ENCODE peak calls at places on chromosomes 1 and 21, in four cellular contexts. C is GM12891, G is non-pigmented ciliary epithelial cell, M is NCI-H460. J is an unnamed sample.
A peak's percentile ranks its signal among the peaks of the same experiment; 100 is the strongest.

GRCh38 chr1:160076295-160076694 is 5.0 kb upstream of the KCNJ9 start:
- DNase-seq in C (no peak), G (no peak), M (no peak), J (no peak)

GRCh38 chr1:154446292-154446691 is 41.1 kb downstream of the IL6R start:
- DNase-seq in C (no peak), G (peak; percentile 59), M (no peak), J (no peak)

GRCh38 chr1:242890211-242890741 is 364.8 kb downstream of the CEP170 start:
- DNase-seq in C (no peak), G (no peak), M (no peak), J (no peak)

GRCh38 chr1:6181347-6181770 is 1.2 kb upstream of the CHD5 start:
- DNase-seq in C (no peak), G (no peak), M (no peak), J (no peak)

GRCh38 chr1:17841944-17842343 is 86.8 kb downstream of the ACTL8 start:
- DNase-seq in C (no peak), G (no peak), M (no peak), J (no peak)

GRCh38 chr1:116122955-116123757 is 12.0 kb downstream of the MAB21L3 start:
- DNase-seq in C (no peak), G (peak; percentile 56), M (no peak), J (no peak)

GRCh38 chr1:8109226-8109625 is 83.1 kb upstream of the ERRFI1 start:
- DNase-seq in C (no peak), G (no peak), M (no peak), J (no peak)

GRCh38 chr1:91732291-91732953 is 153.5 kb downstream of the TGFBR3 start:
- DNase-seq in C (no peak), G (peak; percentile 83), M (peak; percentile 20), J (no peak)

GRCh38 chr1:225700164-225700740 is 47.3 kb upstream of the ENAH start:
- DNase-seq in C (no peak), G (peak; percentile 98), M (peak; percentile 96), J (no peak)

GRCh38 chr1:12177999-12178441 is 11.2 kb downstream of the TNFRSF1B start:
- DNase-seq in C (no peak), G (peak; percentile 70), M (no peak), J (peak; percentile 94)

GRCh38 chr1:208312706-208313105 is 68.5 kb upstream of the PLXNA2 start:
- DNase-seq in C (no peak), G (no peak), M (no peak), J (no peak)

GRCh38 chr1:52733368-52733767 is 7.1 kb downstream of the ZYG11B start:
- DNase-seq in C (no peak), G (no peak), M (no peak), J (no peak)

GRCh38 chr1:10863916-10864315 is 67.5 kb upstream of the CASZ1 start:
- DNase-seq in C (no peak), G (no peak), M (no peak), J (no peak)

GRCh38 chr1:36975642-36976041 is 58.7 kb downstream of the GRIK3 start:
- DNase-seq in C (no peak), G (no peak), M (no peak), J (no peak)

GRCh38 chr1:27600500-27601175 is 3.3 kb downstream of the AHDC1 start:
- DNase-seq in C (no peak), G (no peak), M (no peak), J (no peak)

GRCh38 chr21:15423676-15424445 is 305.9 kb upstream of the USP25 start:
- DNase-seq in C (no peak), G (no peak), M (no peak), J (no peak)

GRCh38 chr21:42088148-42088547 is 17.0 kb downstream of the UMODL1 start:
- DNase-seq in C (no peak), G (no peak), M (no peak), J (no peak)

GRCh38 chr1:234694661-234695060 is 84.7 kb upstream of the IRF2BP2 start:
- DNase-seq in C (no peak), G (no peak), M (no peak), J (no peak)

GRCh38 chr1:27141266-27142003 is 13.5 kb downstream of the SLC9A1 start:
- DNase-seq in C (no peak), G (no peak), M (no peak), J (no peak)

GRCh38 chr1:227797144-227797543 is 18.3 kb upstream of the PRSS38 start:
- DNase-seq in C (no peak), G (no peak), M (no peak), J (no peak)

GRCh38 chr1:2943686-2944260 is 77.5 kb upstream of the ACTRT2 start:
- DNase-seq in C (no peak), G (no peak), M (no peak), J (no peak)

GRCh38 chr1:101697057-101697456 is 299.7 kb downstream of the OLFM3 start:
- DNase-seq in C (no peak), G (no peak), M (no peak), J (no peak)

GRCh38 chr1:76933847-76934657 is 66.8 kb downstream of the ST6GALNAC5 start:
- DNase-seq in C (no peak), G (no peak), M (no peak), J (no peak)

GRCh38 chr1:234684854-234685253 is 74.9 kb upstream of the IRF2BP2 start:
- DNase-seq in C (no peak), G (no peak), M (no peak), J (no peak)

J was measured in T-helper 9 cell.